ENCODE peak calls at places on chromosomes 7 and 10, in six cellular contexts. C is brain microvascular endothelial cell; D is ovary; A is CD8-positive, alpha-beta memory T cell; Q is heart right ventricle; W is IMR-90. L is an unnamed sample.

GRCh38 chr10:98172073-98172472 is 37.6 kb downstream of the R3HCC1L start:
- DNase-seq in C (no peak), Q (no peak), D (no peak), A (no peak), W (no peak), L (no peak)

GRCh38 chr7:151690597-151690996 is 170.9 kb upstream of the RHEB start:
- DNase-seq in W (peak), Q (no peak), C (peak), A (no peak), D (no peak), L (no peak)

GRCh38 chr7:118575393-118575948 is 351.0 kb downstream of the ANKRD7 start:
- DNase-seq in Q (no peak), A (no peak), C (no peak), W (no peak), D (no peak), L (no peak)

GRCh38 chr10:72421895-72422540 is 67.3 kb upstream of the DNAJB12 start:
- DNase-seq in Q (no peak), D (no peak), W (no peak), C (no peak), A (no peak), L (no peak)

GRCh38 chr10:77602231-77602912 is 35.2 kb downstream of the KCNMA1 start:
- DNase-seq in W (peak), Q (no peak), C (no peak), A (no peak), D (no peak), L (peak)

GRCh38 chr10:1454428-1454827 is 282.9 kb downstream of the ADARB2 start:
- DNase-seq in D (no peak), Q (no peak), C (no peak), W (no peak), A (no peak), L (no peak)

GRCh38 chr7:74092964-74093339 is 9.3 kb downstream of the LIMK1 start:
- DNase-seq in C (no peak), A (no peak), W (peak), Q (peak), D (peak), L (no peak)

GRCh38 chr7:11780267-11780666 is 51.7 kb downstream of the THSD7A start:
- DNase-seq in Q (no peak), C (no peak), W (no peak), A (no peak), D (no peak), L (no peak)

GRCh38 chr10:55630491-55631056 is 730.5 kb downstream of the ZWINT start:
- DNase-seq in C (no peak), W (no peak), Q (no peak), A (no peak), D (no peak), L (no peak)

GRCh38 chr10:73887038-73888015 is 13.0 kb upstream of the CAMK2G start:
- DNase-seq in Q (peak), A (no peak), W (peak), D (peak), C (peak), L (peak)

GRCh38 chr7:92751902-92752901 is 84.2 kb downstream of the CDK6 start:
- DNase-seq in C (peak), D (no peak), A (no peak), W (peak), Q (no peak), L (no peak)

GRCh38 chr10:17733620-17734019 is 18.4 kb upstream of the TMEM236 start:
- DNase-seq in C (no peak), A (no peak), Q (no peak), D (no peak), W (no peak), L (no peak)

GRCh38 chr10:121527690-121528089 is 70.6 kb downstream of the FGFR2 start:
- DNase-seq in C (peak), W (peak), Q (no peak), D (peak), A (no peak), L (no peak)

GRCh38 chr10:114974625-114975421 is 36.8 kb downstream of the TRUB1 start:
- DNase-seq in C (no peak), Q (no peak), D (no peak), W (no peak), A (no peak), L (no peak)

GRCh38 chr10:99993994-99994689 is 15.6 kb downstream of the DNMBP start:
- DNase-seq in Q (no peak), A (no peak), C (peak), D (no peak), W (peak), L (peak)

GRCh38 chr10:117365612-117366011 is 9.6 kb downstream of the PDZD8 start:
- DNase-seq in Q (no peak), C (no peak), A (no peak), W (no peak), D (no peak), L (no peak)
- H3K4me3 ChIP-seq in Q (no peak), C (no peak), A (no peak), W (no peak), D (no peak), L (peak)

GRCh38 chr10:118704711-118705110 is 50.1 kb downstream of the CACUL1 start:
- DNase-seq in C (no peak), D (no peak), Q (no peak), W (no peak), A (no peak), L (no peak)

GRCh38 chr10:118712930-118713634 is 41.7 kb downstream of the CACUL1 start:
- DNase-seq in Q (no peak), A (no peak), C (no peak), W (no peak), D (no peak), L (no peak)

GRCh38 chr10:118712080-118712479 is 42.7 kb downstream of the CACUL1 start:
- DNase-seq in W (no peak), A (no peak), Q (no peak), C (no peak), D (no peak), L (no peak)

GRCh38 chr10:118708571-118708970 is 46.2 kb downstream of the CACUL1 start:
- DNase-seq in W (no peak), A (no peak), Q (no peak), D (no peak), C (no peak), L (no peak)

DNA sequence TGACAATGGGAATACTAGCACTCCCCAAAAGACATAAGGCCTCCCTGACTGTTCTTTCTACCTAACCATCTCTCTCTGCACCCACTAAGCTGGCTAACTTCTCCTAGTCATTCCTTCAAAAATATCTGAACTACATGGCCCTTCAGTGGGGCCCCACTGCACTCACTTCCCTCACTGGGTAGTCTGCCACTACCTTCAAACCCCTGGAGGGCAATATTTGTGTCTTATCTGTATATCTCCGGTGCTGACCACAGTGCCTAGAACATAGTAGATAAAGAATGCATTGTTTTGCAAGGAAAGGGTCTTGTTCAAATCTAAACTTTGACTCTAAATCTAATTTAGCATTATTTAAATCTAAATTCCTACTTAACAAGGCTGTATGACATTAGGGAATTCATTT is 44.3 kb downstream of the CACUL1 start:
- DNase-seq in Q (no peak), W (no peak), C (no peak), A (no peak), D (no peak), L (no peak)
- H3K4me3 ChIP-seq in Q (no peak), W (no peak), C (no peak), A (no peak), D (no peak), L (no peak)

GRCh38 chr7:15684834-15685233 is 1.6 kb downstream of the MEOX2 start:
- DNase-seq in A (no peak), D (peak), C (no peak), Q (peak), W (no peak), L (no peak)
- H3K4me3 ChIP-seq in A (no peak), D (peak), C (no peak), Q (peak), W (no peak), L (no peak)

DNA sequence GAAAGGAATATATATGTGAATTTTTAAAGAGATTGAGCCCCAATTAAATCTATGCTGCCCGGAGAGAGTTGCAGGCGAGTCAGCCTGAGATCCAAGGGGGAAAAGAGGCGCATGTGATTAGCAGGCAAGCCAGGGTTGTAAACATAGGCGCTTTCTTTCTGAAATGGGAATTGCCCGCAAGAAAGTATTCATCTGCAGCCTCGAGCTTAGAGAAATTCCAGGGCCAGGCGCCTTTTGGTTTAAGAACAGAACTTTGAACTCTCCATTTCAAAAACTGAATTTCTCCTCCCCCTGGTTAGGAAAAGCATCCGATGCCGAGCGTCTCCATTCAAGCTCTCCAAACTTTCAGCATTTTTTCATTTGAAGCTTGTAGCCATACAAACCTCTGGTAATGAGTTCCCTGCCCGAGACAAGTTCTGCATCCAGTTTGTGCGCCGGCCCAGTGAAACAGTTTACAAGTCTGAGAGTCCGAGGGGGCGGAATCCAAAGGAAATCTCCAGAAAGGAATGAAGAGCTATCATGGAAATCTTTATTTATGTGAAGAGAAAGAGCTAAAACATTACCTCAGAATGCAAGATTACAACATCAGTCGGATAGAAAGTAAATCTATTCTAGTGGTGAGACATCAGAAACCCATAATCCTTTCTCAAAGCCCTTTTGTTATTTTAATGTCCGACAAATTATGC is 69.9 kb downstream of the FAM204A start:
- DNase-seq in Q (no peak), C (no peak), A (no peak), D (no peak), W (peak), L (no peak)
- H3K4me3 ChIP-seq in Q (peak), C (no peak), A (no peak), D (peak), W (peak), L (no peak)

GRCh38 chr7:97006951-97007861 is 1.9 kb downstream of the DLX6 start:
- DNase-seq in D (no peak), A (no peak), Q (no peak), W (no peak), C (no peak), L (no peak)
- H3K4me3 ChIP-seq in D (no peak), A (no peak), Q (no peak), W (no peak), C (no peak), L (no peak)

GRCh38 chr7:1928555-1929348 is 258.7 kb downstream of the ELFN1 start:
- DNase-seq in A (no peak), W (no peak), C (no peak), D (no peak), Q (peak), L (peak)
- H3K4me3 ChIP-seq in A (no peak), W (no peak), C (no peak), D (no peak), Q (no peak), L (peak)

GRCh38 chr7:132400667-132401142 is 175.6 kb downstream of the PLXNA4 start:
- DNase-seq in C (no peak), A (no peak), W (no peak), D (peak), Q (no peak), L (no peak)

GRCh38 chr7:132404261-132404660 is 172.0 kb downstream of the PLXNA4 start:
- DNase-seq in A (no peak), D (no peak), C (no peak), W (no peak), Q (no peak), L (no peak)

GRCh38 chr7:132403465-132404110 is 172.7 kb downstream of the PLXNA4 start:
- DNase-seq in W (no peak), C (no peak), A (no peak), D (no peak), Q (no peak), L (no peak)

GRCh38 chr7:132402096-132402495 is 174.2 kb downstream of the PLXNA4 start:
- DNase-seq in C (no peak), D (no peak), Q (no peak), A (no peak), W (no peak), L (no peak)

GRCh38 chr7:132402751-132403245 is 173.5 kb downstream of the PLXNA4 start:
- DNase-seq in W (no peak), Q (peak), C (no peak), D (peak), A (no peak), L (no peak)
- H3K4me3 ChIP-seq in W (no peak), Q (no peak), C (no peak), D (no peak), A (no peak), L (no peak)

GRCh38 chr7:127581716-127582115 is 3.7 kb downstream of the GCC1 start:
- DNase-seq in A (no peak), W (no peak), C (no peak), D (no peak), Q (no peak), L (no peak)

GRCh38 chr7:127582361-127582760 is 3.0 kb downstream of the GCC1 start:
- DNase-seq in Q (peak), D (peak), A (no peak), W (no peak), C (peak), L (no peak)

GRCh38 chr7:127585044-127585953 is at the start of gene GCC1:
- DNase-seq in W (peak), C (peak), A (peak), Q (peak), D (peak), L (peak)

GRCh38 chr7:127586346-127586745 is 950 bp upstream of the GCC1 start:
- DNase-seq in D (no peak), C (no peak), Q (no peak), A (no peak), W (no peak), L (no peak)

GRCh38 chr7:127584648-127585043 is 750 bp downstream of the GCC1 start:
- DNase-seq in D (no peak), W (no peak), C (no peak), Q (no peak), A (no peak), L (no peak)
- H3K4me3 ChIP-seq in D (peak), W (peak), C (peak), Q (peak), A (peak), L (peak)

L was measured in Peyer's patch.